ENCODE peak calls at places on chromosomes 13 and 19, in six cellular contexts. O is SK-N-SH, Y is AG04449, C is ascending aorta, D is tibial artery, H is heart right ventricle. F is an unnamed sample.

GRCh38 chr13:91158015-91158390 is 189.5 kb upstream of the MIR17HG start:
- DNase-seq in Y (no peak), H (no peak), D (no peak), C (no peak), O (no peak), F (no peak)

GRCh38 chr19:10270616-10271394 is at the start of gene ICAM1:
- DNase-seq in C (peak), O (peak), H (peak), D (peak), Y (no peak), F (no peak)

GRCh38 chr13:77033717-77034302 is 6.9 kb upstream of the FBXL3 start:
- DNase-seq in Y (no peak), O (no peak), C (no peak), H (no peak), D (no peak), F (peak)

GRCh38 chr19:10603873-10604459 is 16.9 kb upstream of the AP1M2 start:
- DNase-seq in O (peak), D (peak), Y (no peak), C (peak), H (no peak), F (no peak)

GRCh38 chr13:74986609-74987008 is 495.4 kb downstream of the TBC1D4 start:
- DNase-seq in D (no peak), Y (no peak), C (no peak), H (no peak), O (no peak), F (no peak)

GRCh38 chr19:719081-719512 is 10.4 kb downstream of the PALM start:
- DNase-seq in D (peak), O (no peak), C (peak), H (peak), Y (no peak), F (no peak)

GRCh38 chr19:4233282-4233853 is 4.0 kb downstream of the EBI3 start:
- DNase-seq in H (peak), Y (no peak), D (no peak), O (peak), C (no peak), F (peak)

GRCh38 chr19:13091400-13092161 is 11.1 kb downstream of the LYL1 start:
- DNase-seq in C (peak), D (peak), H (peak), O (peak), Y (peak), F (no peak)

GRCh38 chr19:10861118-10861651 is 10.2 kb upstream of the CARM1 start:
- DNase-seq in C (no peak), D (no peak), O (no peak), H (no peak), Y (no peak), F (peak)

GRCh38 chr19:49114630-49115363 is 627 bp downstream of the LIN7B start:
- DNase-seq in O (peak), C (peak), Y (no peak), H (peak), D (peak), F (peak)

GRCh38 chr19:15123900-15124299 is 16.7 kb downstream of the SYDE1 start:
- DNase-seq in C (no peak), D (peak), Y (no peak), O (peak), H (peak), F (no peak)

GRCh38 chr19:44672226-44672625 is 944 bp downstream of the CEACAM19 start:
- DNase-seq in H (no peak), O (no peak), C (no peak), D (no peak), Y (no peak), F (no peak)

GRCh38 chr13:44816701-44817684 is 172.3 kb downstream of the NUFIP1 start:
- DNase-seq in C (no peak), D (no peak), O (no peak), H (no peak), Y (no peak), F (peak)

DNA sequence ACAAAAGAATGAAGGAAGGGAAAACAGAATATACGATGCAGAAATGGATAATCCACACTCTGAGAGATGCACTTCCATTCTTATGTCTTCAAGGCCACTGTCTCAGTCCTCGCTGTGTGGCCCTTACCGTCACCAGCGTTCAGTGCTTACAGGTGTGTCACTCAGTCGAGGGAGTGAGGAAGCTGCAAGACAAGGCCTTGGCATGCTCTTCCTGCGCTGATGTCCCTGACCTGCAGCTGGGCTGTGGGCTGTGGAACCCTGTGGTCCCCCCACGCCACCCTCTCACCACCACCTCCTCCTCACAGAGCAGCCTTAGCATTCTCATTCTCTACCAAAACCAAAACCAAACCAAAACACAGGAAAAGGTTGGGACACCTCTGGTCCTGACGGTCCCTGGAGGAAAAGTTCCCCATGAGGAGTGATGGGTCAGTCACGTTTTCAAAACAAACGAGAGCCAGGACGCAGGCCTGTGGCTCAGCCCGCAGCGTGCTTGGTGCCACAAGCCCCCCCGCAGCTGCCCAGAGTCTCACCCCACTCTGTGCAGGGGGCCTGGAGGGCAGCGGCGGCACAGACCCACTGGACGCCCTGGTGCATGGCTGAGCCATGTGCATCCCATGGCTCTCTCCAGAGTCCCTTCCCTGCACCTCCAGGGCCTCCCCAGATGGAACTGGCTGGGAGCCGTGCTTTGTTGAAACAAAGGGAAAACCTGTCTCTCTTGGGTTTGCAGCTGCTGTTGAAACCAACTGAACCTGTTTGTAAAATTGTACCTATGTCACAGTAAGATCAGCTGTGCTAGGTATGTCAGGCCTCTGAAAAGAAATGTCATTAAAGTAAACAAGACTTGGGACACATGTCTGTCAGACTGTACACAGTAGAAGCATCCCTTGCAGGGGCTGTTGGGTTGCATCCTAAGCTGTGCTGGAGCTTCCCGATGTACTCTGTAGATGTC is 48.3 kb upstream of the GPR183 start:
- DNase-seq in Y (no peak), H (no peak), D (no peak), C (no peak), O (no peak), F (no peak)
- H3K4me3 ChIP-seq in Y (no peak), H (no peak), D (no peak), C (peak), O (no peak), F (no peak)

DNA sequence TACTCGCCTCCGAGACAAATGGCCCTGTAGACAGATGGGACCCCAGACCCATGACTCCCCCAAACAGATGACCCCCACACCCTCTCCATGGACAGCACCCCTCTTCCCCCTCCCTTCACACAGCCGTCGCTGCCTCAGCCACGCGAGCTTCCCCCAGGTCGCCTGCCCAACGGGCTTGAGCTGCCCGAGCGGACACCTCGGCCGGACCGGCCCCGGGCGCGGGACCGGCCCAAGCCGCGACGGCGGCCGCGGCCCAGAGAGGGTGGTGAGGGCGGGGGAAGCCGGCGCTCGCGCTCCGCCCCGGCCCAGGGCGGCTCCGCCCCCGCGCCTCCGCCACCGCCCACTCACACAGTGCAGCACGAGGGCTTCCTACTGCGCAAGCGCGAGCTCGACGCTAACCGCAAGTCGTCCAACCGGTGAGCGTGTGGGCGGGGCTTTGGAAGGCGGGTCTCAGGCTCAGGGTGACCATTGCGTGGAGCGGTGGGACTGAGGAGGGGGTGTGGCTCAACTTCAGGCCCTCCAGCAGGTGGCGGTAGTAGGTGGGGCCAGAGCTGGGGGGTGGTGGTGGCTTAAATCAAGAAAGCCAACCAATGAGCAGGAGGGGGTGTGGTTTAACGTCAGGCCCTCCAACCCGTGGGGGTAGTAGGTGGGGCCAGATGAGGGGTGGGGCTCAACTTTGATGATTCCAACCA is 6.2 kb upstream of the SHKBP1 start:
- DNase-seq in D (peak), C (peak), H (peak), Y (peak), O (peak), F (peak)
- TF ChIP-seq CTCF in D (peak), C (no peak), H (no peak), Y (no peak), O (no peak), F (no peak)

DNA sequence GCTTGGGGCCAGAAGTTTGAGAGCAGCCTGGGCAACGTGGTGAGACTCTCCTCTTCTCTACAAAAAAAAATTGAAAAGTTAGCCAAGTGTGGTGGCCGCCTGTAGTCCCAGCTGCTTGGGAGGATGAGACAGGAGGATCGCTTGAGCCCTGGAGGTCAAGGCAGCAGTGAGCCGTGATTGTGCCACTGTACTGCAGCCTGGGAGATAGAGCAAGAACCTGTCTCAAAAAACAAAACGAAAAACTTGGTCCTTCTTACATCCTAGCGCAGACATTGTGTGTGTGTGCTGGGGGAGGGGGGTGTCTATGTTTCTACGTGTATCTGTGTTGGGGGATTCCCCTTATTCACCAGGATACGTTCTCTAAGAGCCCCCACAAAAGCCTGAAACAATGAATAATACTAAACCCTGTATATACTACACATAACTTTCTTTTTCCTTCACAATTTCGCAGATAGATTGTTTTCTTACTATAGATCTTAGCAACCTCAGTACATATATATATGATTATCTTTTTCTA is 7.9 kb downstream of the AXL start:
- DNase-seq in D (no peak), H (no peak), C (no peak), O (no peak), Y (no peak), F (no peak)
- H3K4me3 ChIP-seq in D (peak), H (peak), C (peak), O (no peak), Y (peak), F (no peak)

DNA sequence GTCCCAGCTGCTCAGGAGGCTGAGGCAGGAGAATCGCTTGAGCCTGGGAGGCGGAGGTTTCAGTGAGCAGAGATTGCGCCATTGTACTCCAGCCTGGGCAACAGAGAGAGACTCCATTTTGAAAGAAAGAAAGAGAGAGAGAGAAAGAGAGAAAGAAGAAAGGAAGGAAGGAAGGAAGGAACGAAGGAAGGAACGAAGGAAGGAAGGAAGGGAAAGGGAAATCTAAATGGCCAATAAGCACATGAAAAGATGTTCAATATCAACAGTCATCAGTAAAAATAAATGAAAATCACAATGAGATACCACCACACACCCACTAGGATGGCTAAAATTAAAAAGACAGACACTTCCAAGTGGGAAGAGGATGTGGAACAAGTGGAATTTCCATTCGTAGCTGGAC is 19.7 kb downstream of the FXYD5 start:
- DNase-seq in C (no peak), Y (no peak), O (no peak), D (no peak), H (no peak), F (no peak)
- TF ChIP-seq CTCF in C (no peak), Y (no peak), O (no peak), D (no peak), H (no peak), F (no peak)

F was measured in epithelial cell of esophagus.